ENCODE peak calls at places on chromosomes 6 and 20, in eight cellular contexts. R is GM12878, P is lung, U is cardiac muscle cell, K is lower lobe of right lung, T is SK-N-SH, M is IMR-90, D is body of pancreas. F is an unnamed sample.
A peak's percentile ranks its signal among the peaks of the same experiment; 100 is the strongest.

GRCh38 chr6:21241231-21242130 is 352.1 kb upstream of the SOX4 start:
- DNase-seq in R (peak; percentile 24), M (no peak), D (no peak), T (peak; percentile 66), U (no peak), P (no peak), K (no peak), F (no peak)

GRCh38 chr20:48879609-48880008 is 41.9 kb upstream of the ARFGEF2 start:
- DNase-seq in P (no peak), D (no peak), U (no peak), M (no peak), T (no peak), R (no peak), K (no peak), F (no peak)

GRCh38 chr6:131923356-131923755 is 27.8 kb downstream of the CCN2 start:
- DNase-seq in M (peak; percentile 57), U (peak; percentile 81), D (peak; percentile 70), P (peak; percentile 69), R (no peak), T (peak; percentile 37), K (no peak), F (peak; percentile 60)

GRCh38 chr6:90948540-90948939 is 361.7 kb upstream of the MAP3K7 start:
- DNase-seq in U (no peak), R (no peak), M (no peak), K (no peak), P (no peak), T (no peak), D (no peak), F (no peak)

GRCh38 chr6:112502348-112503130 is 155.4 kb downstream of the RFPL4B start:
- DNase-seq in P (no peak), R (no peak), M (peak; percentile 41), U (no peak), T (peak; percentile 26), D (no peak), K (no peak), F (no peak)

GRCh38 chr6:24838081-24838480 is 39.4 kb upstream of the ARMH2 start:
- DNase-seq in D (no peak), U (no peak), P (no peak), K (no peak), R (no peak), M (no peak), T (no peak), F (no peak)

GRCh38 chr20:45971425-45971674 is 653 bp downstream of the ZNF335 start:
- DNase-seq in P (no peak), R (no peak), U (no peak), M (no peak), D (no peak), K (peak; percentile 67), T (no peak), F (no peak)

GRCh38 chr20:44324343-44324742 is 12.5 kb upstream of the R3HDML start:
- DNase-seq in M (no peak), P (no peak), R (no peak), K (no peak), U (no peak), T (no peak), D (no peak), F (no peak)

GRCh38 chr20:57671662-57672061 is 38.2 kb downstream of the PMEPA1 start:
- DNase-seq in K (no peak), T (peak; percentile 57), U (no peak), M (no peak), D (no peak), P (no peak), R (no peak), F (no peak)

GRCh38 chr6:135686784-135687301 is 164.7 kb upstream of the PDE7B start:
- DNase-seq in M (peak; percentile 60), K (no peak), U (no peak), P (no peak), R (no peak), T (no peak), D (no peak), F (peak; percentile 55)

GRCh38 chr6:38443750-38444149 is 196.0 kb downstream of the BTBD9 start:
- DNase-seq in M (no peak), R (no peak), D (no peak), P (no peak), T (peak; percentile 42), U (no peak), K (no peak), F (peak; percentile 66)

GRCh38 chr20:17622851-17623508 is 53.1 kb downstream of the DSTN start:
- DNase-seq in R (no peak), P (no peak), U (no peak), K (peak; percentile 28), T (peak; percentile 10), M (no peak), D (peak; percentile 10), F (no peak)

GRCh38 chr20:13788167-13788834 is 3.5 kb downstream of the NDUFAF5 start:
- DNase-seq in P (no peak), R (peak; percentile 21), D (peak; percentile 70), M (peak; percentile 69), U (peak; percentile 52), K (no peak), T (peak; percentile 58), F (no peak)

GRCh38 chr6:105985098-105985815 is 100.9 kb upstream of the PRDM1 start:
- DNase-seq in K (no peak), R (no peak), P (no peak), M (no peak), U (no peak), T (no peak), D (no peak), F (no peak)

GRCh38 chr20:11445891-11446290 is 471.8 kb upstream of the BTBD3 start:
- DNase-seq in P (no peak), R (no peak), T (no peak), K (no peak), D (no peak), M (peak; percentile 56), U (no peak), F (no peak)

GRCh38 chr6:110881929-110882629 is 7.5 kb downstream of the AMD1 start:
- DNase-seq in U (no peak), P (no peak), M (peak; percentile 44), T (no peak), R (no peak), K (no peak), D (no peak), F (no peak)

GRCh38 chr6:31354248-31354647 is 2.7 kb downstream of the HLA-B start:
- DNase-seq in T (no peak), U (no peak), D (no peak), R (no peak), K (no peak), P (no peak), M (no peak), F (no peak)

GRCh38 chr6:24356310-24357035 is 1.4 kb downstream of the DCDC2 start:
- DNase-seq in R (no peak), M (no peak), D (no peak), T (no peak), P (no peak), U (no peak), K (no peak), F (no peak)

GRCh38 chr6:146650799-146651481 is 52.2 kb downstream of the ADGB start:
- DNase-seq in T (peak; percentile 35), U (no peak), P (no peak), R (no peak), M (no peak), D (no peak), K (no peak), F (no peak)

GRCh38 chr6:4378319-4378996 is 243.1 kb upstream of the ECI2 start:
- DNase-seq in U (no peak), R (no peak), P (no peak), M (no peak), K (no peak), T (peak; percentile 10), D (no peak), F (no peak)

GRCh38 chr6:107626645-107627044 is 136.7 kb downstream of the SOBP start:
- DNase-seq in P (no peak), K (no peak), T (no peak), U (no peak), R (no peak), M (no peak), D (no peak), F (no peak)
- H3K4me3 ChIP-seq in P (no peak overlapping the region), K (no peak overlapping the region), T (no peak overlapping the region), U (no peak overlapping the region), R (no peak overlapping the region), M (no peak overlapping the region), D (no peak overlapping the region), F (no peak overlapping the region)

GRCh38 chr6:35359346-35359743 is 17.0 kb downstream of the PPARD start:
- DNase-seq in D (no peak), U (no peak), R (no peak), M (no peak), T (no peak), P (no peak), K (no peak), F (no peak)
- H3K27ac ChIP-seq in D (no peak overlapping the region), U (peak overlapping the region; percentile 61), R (no peak overlapping the region), M (no peak overlapping the region), T (peak overlapping the region; percentile 43), P (no peak overlapping the region), K (no peak overlapping the region), F (no peak overlapping the region)

GRCh38 chr20:21396045-21396893 is 1.1 kb downstream of the NKX2-4 start:
- DNase-seq in U (no peak), P (no peak), D (peak; percentile 13), T (peak; percentile 68), K (peak; percentile 47), M (no peak), R (no peak), F (no peak)
- H3K4me3 ChIP-seq in U (no peak overlapping the region), P (peak overlapping the region; percentile 16), D (no peak overlapping the region), T (no peak overlapping the region), K (peak overlapping the region; percentile 26), M (peak overlapping the region; percentile 19), R (no peak overlapping the region), F (no peak overlapping the region)

GRCh38 chr6:34149831-34150400 is 4.0 kb upstream of the GRM4 start:
- DNase-seq in T (peak; percentile 14), K (no peak), U (no peak), P (no peak), R (no peak), M (no peak), D (no peak), F (no peak)
- H3K27ac ChIP-seq in T (no peak overlapping the region), K (no peak overlapping the region), U (no peak overlapping the region), P (no peak overlapping the region), R (no peak overlapping the region), M (no peak overlapping the region), D (no peak overlapping the region), F (no peak overlapping the region)

DNA sequence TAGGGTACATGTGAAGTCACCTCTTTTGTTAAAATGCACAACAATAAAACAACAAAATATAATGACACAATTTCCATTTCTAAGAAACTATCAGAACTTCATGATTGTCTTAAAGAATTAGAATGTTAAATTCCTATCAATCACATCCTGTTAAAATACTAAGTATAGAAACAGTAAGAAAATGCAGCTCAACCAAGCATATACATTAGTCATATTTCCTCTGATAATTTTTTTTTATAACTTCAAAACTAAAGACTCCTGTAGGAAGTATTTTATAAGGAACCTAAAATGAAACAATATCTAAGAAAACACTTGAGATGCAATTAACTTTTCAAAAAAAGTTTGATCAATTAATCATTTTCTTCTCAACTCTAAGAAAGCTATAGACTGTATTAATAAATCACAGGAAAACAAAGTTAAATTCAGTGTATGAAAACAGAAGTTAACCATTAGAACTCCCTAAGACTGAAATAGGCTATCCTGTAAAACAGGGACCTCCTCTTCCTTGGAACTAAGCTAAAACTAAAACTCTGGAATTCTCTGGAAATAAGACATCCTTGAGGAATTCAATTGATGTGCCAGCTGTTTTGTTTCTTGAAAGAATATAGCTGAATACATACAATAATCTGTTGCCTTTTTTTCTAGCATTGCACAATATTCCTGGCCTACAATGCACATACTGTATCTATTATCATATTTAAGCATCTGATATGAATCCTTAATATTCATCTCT is 19.8 kb downstream of the FKBP5 start:
- DNase-seq in R (no peak), P (no peak), M (peak; percentile 53), K (no peak), D (no peak), T (no peak), U (no peak), F (no peak)
- H3K4me3 ChIP-seq in R (peak overlapping the region; percentile 52), P (no peak overlapping the region), M (peak overlapping the region; percentile 9), K (no peak overlapping the region), D (no peak overlapping the region), T (peak overlapping the region; percentile 33), U (no peak overlapping the region), F (no peak overlapping the region)

F was measured in HL-60.